ENCODE peak calls at places on chromosomes 3 and 15, in eight cellular contexts. U is mesothelial cell of epicardium, B is NCI-H524, J is fibroblast of mammary gland, A is left ventricle myocardium superior, O is HS-27A, R is neural progenitor cell, F is ELF-1. Q is an unnamed sample.

GRCh38 chr3:119497824-119498187 is 541 bp upstream of the TIMMDC1 start:
- DNase-seq in F (peak), U (no peak), A (no peak), R (peak), B (no peak), J (peak), O (no peak), Q (peak)

GRCh38 chr3:138861755-138862333 is 27.1 kb upstream of the PIK3CB start:
- DNase-seq in O (no peak), R (peak), J (peak), U (no peak), A (no peak), B (no peak), F (peak), Q (peak)

GRCh38 chr15:33654859-33655258 is 313.4 kb upstream of the CHRM5 start:
- DNase-seq in J (peak), F (peak), B (peak), R (peak), A (peak), U (no peak), O (no peak), Q (peak)

GRCh38 chr3:152348436-152349177 is 79.9 kb downstream of the MBNL1 start:
- DNase-seq in R (no peak), J (peak), O (no peak), F (no peak), U (no peak), B (no peak), A (no peak), Q (no peak)

GRCh38 chr3:168506589-168506988 is 410.9 kb upstream of the GOLIM4 start:
- DNase-seq in J (no peak), O (no peak), U (no peak), B (no peak), A (no peak), R (no peak), F (no peak), Q (no peak)

GRCh38 chr15:48541659-48542334 is 103.7 kb downstream of the FBN1 start:
- DNase-seq in R (no peak), F (no peak), B (no peak), U (no peak), J (peak), A (peak), O (peak), Q (no peak)

GRCh38 chr3:8237893-8238292 is 263.7 kb upstream of the LMCD1 start:
- DNase-seq in R (no peak), U (no peak), A (no peak), J (no peak), F (no peak), B (no peak), O (no peak), Q (no peak)

GRCh38 chr3:170475091-170475705 is 56.5 kb downstream of the CLDN11 start:
- DNase-seq in U (no peak), F (no peak), B (no peak), R (no peak), J (no peak), O (no peak), A (no peak), Q (no peak)

GRCh38 chr3:54053201-54053600 is 69.2 kb upstream of the CACNA2D3 start:
- DNase-seq in O (no peak), R (no peak), J (no peak), B (no peak), U (no peak), A (no peak), F (peak), Q (no peak)

GRCh38 chr15:68382286-68383007 is 49.5 kb downstream of the ITGA11 start:
- DNase-seq in A (no peak), B (no peak), O (no peak), J (no peak), F (no peak), R (no peak), U (no peak), Q (no peak)

GRCh38 chr15:53611145-53611920 is 148.1 kb downstream of the WDR72 start:
- DNase-seq in O (peak), J (no peak), B (no peak), F (peak), A (no peak), R (no peak), U (no peak), Q (no peak)

GRCh38 chr3:137191133-137191923 is 233.5 kb downstream of the IL20RB start:
- DNase-seq in A (peak), J (peak), R (no peak), B (no peak), F (no peak), O (no peak), U (no peak), Q (no peak)

GRCh38 chr3:86978111-86978528 is 12.8 kb downstream of the VGLL3 start:
- DNase-seq in A (no peak), J (peak), F (no peak), O (peak), B (no peak), R (no peak), U (no peak), Q (no peak)

GRCh38 chr3:133474251-133474801 is 74.5 kb downstream of the BFSP2 start:
- DNase-seq in U (no peak), R (peak), O (no peak), J (peak), A (peak), B (peak), F (no peak), Q (no peak)

GRCh38 chr3:46844397-46844796 is 18.8 kb downstream of the MYL3 start:
- DNase-seq in O (no peak), R (no peak), A (no peak), U (no peak), F (no peak), B (no peak), J (no peak), Q (peak)

GRCh38 chr3:48879994-48880377 is 18.7 kb downstream of the SLC25A20 start:
- DNase-seq in O (no peak), U (no peak), J (no peak), R (no peak), A (no peak), B (no peak), F (no peak), Q (no peak)

GRCh38 chr15:101256756-101257155 is 4.9 kb upstream of the CHSY1 start:
- DNase-seq in F (no peak), U (no peak), J (no peak), A (no peak), O (no peak), R (no peak), B (no peak), Q (peak)

GRCh38 chr3:187318819-187319616 is 27.5 kb upstream of the MASP1 start:
- DNase-seq in A (no peak), B (peak), J (peak), R (peak), U (no peak), O (peak), F (peak), Q (peak)

GRCh38 chr3:149160754-149161289 is 31.4 kb downstream of the HPS3 start:
- DNase-seq in R (no peak), B (no peak), A (no peak), O (no peak), J (no peak), U (no peak), F (no peak), Q (no peak)

GRCh38 chr3:124629492-124629891 is 100.8 kb upstream of the UMPS start:
- DNase-seq in J (no peak), B (no peak), R (no peak), O (no peak), U (no peak), F (no peak), A (no peak), Q (no peak)

GRCh38 chr3:112653209-112653871 is 12.4 kb upstream of the CCDC80 start:
- DNase-seq in F (no peak), B (no peak), A (no peak), U (no peak), R (no peak), J (peak), O (peak), Q (no peak)

GRCh38 chr15:26082069-26082832 is 219.1 kb upstream of the ATP10A start:
- DNase-seq in R (peak), U (peak), A (peak), F (peak), J (peak), B (peak), O (peak), Q (peak)